ENCODE peak calls at places on chromosome 1, in ten cellular contexts. E, A, X, P, D, I, Q, H, C and W are unnamed samples.
A peak's percentile ranks its signal among the peaks of the same experiment; 100 is the strongest.

GRCh38 chr1:31764307-31765040 is at the start of gene ADGRB2:
- DNase-seq in E (no peak), A (no peak), X (no peak), P (no peak), D (no peak), I (no peak), Q (no peak), H (no peak), C (no peak), W (peak; percentile 30)

GRCh38 chr1:88773540-88774150 is 89.6 kb downstream of the PKN2 start:
- DNase-seq in E (no peak), A (no peak), X (no peak), P (no peak), D (no peak), I (no peak), Q (peak; percentile 26), H (peak; percentile 72), C (no peak), W (no peak)

GRCh38 chr1:205259361-205259832 is 31.7 kb downstream of the TMCC2 start:
- DNase-seq in E (no peak), A (no peak), X (no peak), P (no peak), D (no peak), I (no peak), Q (no peak), H (peak; percentile 54), C (no peak), W (no peak)

GRCh38 chr1:116855220-116855619 is 54.5 kb upstream of the PTGFRN start:
- DNase-seq in E (no peak), A (no peak), X (peak; percentile 51), P (peak; percentile 40), D (peak; percentile 64), I (peak; percentile 71), Q (peak; percentile 20), H (no peak), C (peak; percentile 72), W (peak; percentile 71)

GRCh38 chr1:53076721-53077598 is 14.9 kb downstream of the PODN start:
- DNase-seq in E (no peak), A (peak; percentile 47), X (no peak), P (peak; percentile 26), D (no peak), I (no peak), Q (no peak), H (no peak), C (peak; percentile 63), W (no peak)

GRCh38 chr1:245715970-245716369 is 561.2 kb downstream of the KIF26B start:
- DNase-seq in E (no peak), A (no peak), X (no peak), P (no peak), D (no peak), I (no peak), Q (no peak), H (peak; percentile 85), C (no peak), W (no peak)

GRCh38 chr1:50275564-50275963 is 147.7 kb downstream of the DMRTA2 start:
- DNase-seq in E (no peak), A (no peak), X (no peak), P (no peak), D (no peak), I (no peak), Q (no peak), H (no peak), C (no peak), W (no peak)

GRCh38 chr1:3714284-3714741 is 37.9 kb upstream of the CCDC27 start:
- DNase-seq in E (no peak), A (no peak), X (no peak), P (no peak), D (peak; percentile 83), I (no peak), Q (no peak), H (no peak), C (no peak), W (no peak)

GRCh38 chr1:17563494-17564281 is 24.2 kb downstream of the ARHGEF10L start:
- DNase-seq in E (no peak), A (no peak), X (no peak), P (peak; percentile 85), D (no peak), I (no peak), Q (no peak), H (no peak), C (no peak), W (peak; percentile 42)

GRCh38 chr1:74237787-74238186 is 2.6 kb downstream of the TNNI3K start:
- DNase-seq in E (no peak), A (no peak), X (no peak), P (no peak), D (no peak), I (no peak), Q (no peak), H (no peak), C (no peak), W (no peak)

DNA sequence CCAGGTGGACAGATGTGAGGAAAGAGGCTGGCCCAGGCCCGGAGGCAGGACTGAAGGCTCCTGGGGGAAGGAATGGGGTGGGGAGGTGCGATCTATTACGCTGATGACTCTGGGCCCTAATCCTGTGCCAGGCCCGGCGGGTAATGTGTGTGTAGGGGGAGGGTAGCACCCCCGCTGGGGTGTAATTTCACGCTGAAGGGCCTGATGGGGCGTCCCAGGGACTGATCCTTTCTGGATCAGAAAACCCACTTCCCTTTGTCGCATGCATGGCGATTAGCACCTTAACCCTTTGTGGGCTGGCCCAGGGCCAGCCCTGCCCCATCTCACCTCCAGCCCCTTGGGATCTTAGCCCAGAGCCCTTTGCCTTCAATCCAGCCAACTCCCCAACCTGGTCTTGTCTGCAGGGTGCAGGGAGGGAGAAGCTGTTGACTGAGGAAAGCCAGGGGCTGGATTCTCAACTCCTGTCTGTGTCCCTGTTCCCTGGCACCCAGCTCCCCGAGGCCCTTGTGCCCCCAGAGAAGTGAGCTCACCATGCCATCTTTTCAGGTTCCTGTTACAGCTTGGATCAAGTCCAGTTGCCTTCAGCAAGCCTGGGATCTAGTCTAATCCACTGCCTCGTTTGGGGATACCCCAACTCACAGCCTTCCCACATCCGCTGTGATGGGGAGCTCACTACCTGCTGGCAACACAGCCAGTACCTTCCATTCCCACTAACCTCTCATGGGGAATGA is 26.0 kb downstream of the KNCN start:
- DNase-seq in E (no peak), A (no peak), X (no peak), P (no peak), D (no peak), I (no peak), Q (no peak), H (no peak), C (no peak), W (no peak)
- H3K27me3 ChIP-seq in E (no peaks in the 10 kb centered on the region), A (no peaks in the 10 kb centered on the region), X (no peaks in the 10 kb centered on the region), P (no peaks in the 10 kb centered on the region), D (no peaks in the 10 kb centered on the region), I (no peaks in the 10 kb centered on the region), Q (peaks cover 32% of the 10 kb centered on the region), H (peaks cover 37% of the 10 kb centered on the region), C (peaks cover 38% of the 10 kb centered on the region), W (no peaks in the 10 kb centered on the region)

DNA sequence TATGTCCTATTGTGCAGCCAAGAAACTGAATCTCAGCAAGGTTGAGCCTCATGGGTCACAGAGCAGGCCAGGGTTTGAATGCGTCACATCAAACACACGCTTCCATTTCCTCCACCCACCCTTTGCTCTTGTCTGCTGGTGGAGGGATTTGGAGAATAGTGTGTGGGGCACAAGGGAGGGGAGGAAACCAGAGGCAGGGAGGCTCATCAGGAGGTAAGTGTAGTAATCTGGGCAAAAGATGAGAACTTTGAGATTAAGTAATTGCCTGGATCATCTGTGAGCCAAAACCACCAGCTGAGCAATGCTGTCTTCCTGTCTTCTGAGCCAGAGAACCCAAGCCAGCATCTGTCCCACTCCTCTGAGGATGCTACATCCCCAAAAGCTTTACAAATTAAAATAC is 45.3 kb downstream of the C8B start:
- DNase-seq in E (no peak), A (no peak), X (no peak), P (no peak), D (no peak), I (no peak), Q (no peak), H (no peak), C (no peak), W (no peak)
- TF ChIP-seq CTCF in E (no peak), A (no peak), X (no peak), P (no peak), D (no peak), I (no peak), Q (no peak), H (no peak), C (no peak), W (no peak)

GRCh38 chr1:1052003-1052840 is 21.9 kb downstream of the RNF223 start:
- DNase-seq in E (no peak), A (no peak), X (no peak), P (no peak), D (no peak), I (no peak), Q (no peak), H (no peak), C (no peak), W (no peak)
- TF ChIP-seq POLR2A in E (no peak), A (no peak), X (no peak), P (no peak), D (no peak), I (no peak), Q (no peak), H (no peak), C (no peak), W (no peak)

GRCh38 chr1:21670059-21670881 is 1.1 kb upstream of the RAP1GAP start:
- DNase-seq in E (no peak), A (no peak), X (no peak), P (no peak), D (no peak), I (no peak), Q (no peak), H (no peak), C (peak; percentile 52), W (no peak)

GRCh38 chr1:21669033-21669286 is 197 bp downstream of the RAP1GAP start:
- DNase-seq in E (no peak), A (no peak), X (no peak), P (no peak), D (no peak), I (no peak), Q (no peak), H (no peak), C (no peak), W (no peak)

GRCh38 chr1:21668232-21669032 is 725 bp downstream of the RAP1GAP start:
- DNase-seq in E (no peak), A (no peak), X (no peak), P (no peak), D (peak; percentile 61), I (no peak), Q (no peak), H (no peak), C (peak; percentile 58), W (no peak)

GRCh38 chr1:21670956-21671902 is 2.1 kb upstream of the RAP1GAP start:
- DNase-seq in E (no peak), A (no peak), X (peak; percentile 13), P (no peak), D (no peak), I (no peak), Q (no peak), H (no peak), C (peak; percentile 42), W (peak; percentile 79)

DNA sequence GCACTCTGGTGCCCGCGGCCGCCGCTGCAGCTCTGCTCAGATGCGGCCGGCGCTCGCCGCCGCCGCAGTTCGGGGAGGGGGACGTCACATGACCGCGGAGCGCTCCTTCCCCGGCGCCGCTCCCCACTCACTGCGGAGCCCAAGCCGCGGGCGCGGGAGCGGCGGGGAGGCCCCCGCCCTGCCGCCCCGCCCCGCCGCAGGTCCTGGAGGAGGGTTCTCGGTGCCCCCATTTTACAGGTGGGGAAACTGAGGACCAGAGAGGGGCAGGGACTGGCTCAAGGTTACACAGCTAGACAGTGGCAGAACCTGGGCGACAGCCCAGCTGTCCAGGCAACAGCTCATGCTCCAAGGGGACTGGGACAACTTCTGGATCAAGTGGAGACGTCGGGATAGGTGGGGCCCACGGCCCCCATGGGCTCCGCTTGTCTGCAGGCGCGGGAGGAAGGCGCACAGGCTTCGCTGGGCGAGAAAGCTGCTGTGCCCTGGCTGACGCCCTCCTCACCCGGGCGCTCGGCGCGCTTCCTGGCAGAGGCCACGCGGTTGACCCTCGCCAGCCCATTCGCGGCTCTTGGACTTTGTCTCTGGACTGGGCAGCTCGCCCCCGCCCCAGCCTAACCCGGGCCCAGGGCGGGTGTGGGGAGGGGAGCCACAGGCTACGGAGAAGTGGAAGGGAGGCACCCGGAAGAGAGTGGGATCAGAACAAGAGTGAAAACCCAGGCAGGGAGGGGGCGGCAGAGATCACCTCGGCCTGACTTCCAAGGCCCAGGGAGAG is at the start of gene RAP1GAP:
- DNase-seq in E (no peak), A (no peak), X (no peak), P (no peak), D (peak; percentile 54), I (peak; percentile 59), Q (peak; percentile 52), H (no peak), C (peak; percentile 59), W (peak; percentile 76)
- H3K27me3 ChIP-seq in E (peaks cover 5% of the 10 kb centered on the region), A (peaks cover 23% of the 10 kb centered on the region), X (no peaks in the 10 kb centered on the region), P (peaks cover 8% of the 10 kb centered on the region), D (no peaks in the 10 kb centered on the region), I (no peaks in the 10 kb centered on the region), Q (peaks cover 58% of the 10 kb centered on the region), H (peaks cover 65% of the 10 kb centered on the region), C (peaks cover 54% of the 10 kb centered on the region), W (no peaks in the 10 kb centered on the region)